ENCODE peak calls at places on chromosome 4, in five cellular contexts. One of them, this sample, is unnamed.

GRCh38 chr4:85474818-85475630 is at the start of gene ARHGAP24:
- DNase-seq in MM.1S: peak; percentile 93
- DNase-seq in neural progenitor cell: peak; percentile 94
- DNase-seq in GM23248: peak; percentile 96
- DNase-seq in SK-N-SH: peak; percentile 68
- DNase-seq in this sample: peak; percentile 95

GRCh38 chr4:75990129-75990528 is 616 bp downstream of the SDAD1 start:
- DNase-seq in MM.1S: peak; percentile 21
- DNase-seq in neural progenitor cell: peak; percentile 5
- DNase-seq in GM23248: peak; percentile 42
- DNase-seq in SK-N-SH: peak; percentile 22
- DNase-seq in this sample: no peak

GRCh38 chr4:155759372-155760252 is 791 bp downstream of the GUCY1B1 start:
- DNase-seq in MM.1S: peak; percentile 23
- DNase-seq in neural progenitor cell: peak; percentile 75
- DNase-seq in GM23248: peak; percentile 44
- DNase-seq in SK-N-SH: peak; percentile 84
- DNase-seq in this sample: peak; percentile 58

GRCh38 chr4:165826166-165826565 is 46.9 kb upstream of the TLL1 start:
- DNase-seq in MM.1S: no peak
- DNase-seq in neural progenitor cell: no peak
- DNase-seq in GM23248: no peak
- DNase-seq in SK-N-SH: no peak
- DNase-seq in this sample: no peak

GRCh38 chr4:11183358-11183745 is 245.3 kb downstream of the HS3ST1 start:
- DNase-seq in MM.1S: no peak
- DNase-seq in neural progenitor cell: no peak
- DNase-seq in GM23248: no peak
- DNase-seq in SK-N-SH: no peak
- DNase-seq in this sample: no peak

GRCh38 chr4:118586357-118586790 is 98.8 kb upstream of the METTL14 start:
- DNase-seq in MM.1S: no peak
- DNase-seq in neural progenitor cell: no peak
- DNase-seq in GM23248: peak; percentile 13
- DNase-seq in SK-N-SH: no peak
- DNase-seq in this sample: peak; percentile 22

GRCh38 chr4:108272566-108272965 is 103.8 kb upstream of the LEF1 start:
- DNase-seq in MM.1S: no peak
- DNase-seq in neural progenitor cell: no peak
- DNase-seq in GM23248: no peak
- DNase-seq in SK-N-SH: no peak
- DNase-seq in this sample: no peak

GRCh38 chr4:152936446-152937279 is 540 bp downstream of the FHDC1 start:
- DNase-seq in MM.1S: peak; percentile 12
- DNase-seq in neural progenitor cell: peak; percentile 71
- DNase-seq in GM23248: peak; percentile 62
- DNase-seq in SK-N-SH: peak; percentile 81
- DNase-seq in this sample: peak; percentile 91

GRCh38 chr4:98642991-98643426 is 15.4 kb downstream of the TSPAN5 start:
- DNase-seq in MM.1S: no peak
- DNase-seq in neural progenitor cell: no peak
- DNase-seq in GM23248: peak; percentile 62
- DNase-seq in SK-N-SH: no peak
- DNase-seq in this sample: no peak

GRCh38 chr4:128846063-128846462 is 36.6 kb downstream of the JADE1 start:
- DNase-seq in MM.1S: no peak
- DNase-seq in neural progenitor cell: no peak
- DNase-seq in GM23248: no peak
- DNase-seq in SK-N-SH: no peak
- DNase-seq in this sample: no peak

GRCh38 chr4:25925486-25926201 is 11.6 kb downstream of the SMIM20 start:
- DNase-seq in MM.1S: peak; percentile 49
- DNase-seq in neural progenitor cell: peak; percentile 65
- DNase-seq in GM23248: peak; percentile 70
- DNase-seq in SK-N-SH: peak; percentile 64
- DNase-seq in this sample: peak; percentile 76

GRCh38 chr4:122377352-122377751 is 1.5 kb upstream of the ADAD1 start:
- DNase-seq in MM.1S: no peak
- DNase-seq in neural progenitor cell: no peak
- DNase-seq in GM23248: no peak
- DNase-seq in SK-N-SH: no peak
- DNase-seq in this sample: no peak

GRCh38 chr4:145541266-145541770 is 59.7 kb downstream of the SMAD1 start:
- DNase-seq in MM.1S: no peak
- DNase-seq in neural progenitor cell: peak; percentile 21
- DNase-seq in GM23248: no peak
- DNase-seq in SK-N-SH: no peak
- DNase-seq in this sample: no peak

GRCh38 chr4:92231511-92231910 is 72.3 kb upstream of the GRID2 start:
- DNase-seq in MM.1S: no peak
- DNase-seq in neural progenitor cell: no peak
- DNase-seq in GM23248: no peak
- DNase-seq in SK-N-SH: no peak
- DNase-seq in this sample: no peak

GRCh38 chr4:80197132-80197573 is at the start of gene PRDM8:
- DNase-seq in MM.1S: no peak
- DNase-seq in neural progenitor cell: peak; percentile 78
- DNase-seq in GM23248: peak; percentile 61
- DNase-seq in SK-N-SH: peak; percentile 88
- DNase-seq in this sample: peak; percentile 52

GRCh38 chr4:60173718-60174117 is 1026.4 kb upstream of the ADGRL3 start:
- DNase-seq in MM.1S: no peak
- DNase-seq in neural progenitor cell: no peak
- DNase-seq in GM23248: no peak
- DNase-seq in SK-N-SH: no peak
- DNase-seq in this sample: no peak

GRCh38 chr4:47838445-47838844 is 578 bp upstream of the CORIN start:
- DNase-seq in MM.1S: no peak
- DNase-seq in neural progenitor cell: peak; percentile 26
- DNase-seq in GM23248: peak; percentile 16
- DNase-seq in SK-N-SH: no peak
- DNase-seq in this sample: peak; percentile 61

GRCh38 chr4:140286503-140286902 is 86.9 kb upstream of the SCOC start:
- DNase-seq in MM.1S: no peak
- DNase-seq in neural progenitor cell: no peak
- DNase-seq in GM23248: peak; percentile 89
- DNase-seq in SK-N-SH: peak; percentile 66
- DNase-seq in this sample: no peak

GRCh38 chr4:74109894-74110605 is 11.1 kb upstream of the CXCL2 start:
- DNase-seq in MM.1S: no peak
- DNase-seq in neural progenitor cell: no peak
- DNase-seq in GM23248: peak; percentile 97
- DNase-seq in SK-N-SH: no peak
- DNase-seq in this sample: no peak

GRCh38 chr4:162782778-162783507 is 383.7 kb downstream of the NAF1 start:
- DNase-seq in MM.1S: no peak
- DNase-seq in neural progenitor cell: no peak
- DNase-seq in GM23248: no peak
- DNase-seq in SK-N-SH: no peak
- DNase-seq in this sample: peak; percentile 33

GRCh38 chr4:186132577-186133277 is 28.2 kb downstream of the FAM149A start:
- DNase-seq in MM.1S: peak; percentile 26
- DNase-seq in neural progenitor cell: peak; percentile 77
- DNase-seq in GM23248: peak; percentile 14
- DNase-seq in SK-N-SH: no peak
- DNase-seq in this sample: peak; percentile 83

GRCh38 chr4:153623491-153623890 is 60.6 kb upstream of the TLR2 start:
- DNase-seq in MM.1S: peak; percentile 9
- DNase-seq in neural progenitor cell: no peak
- DNase-seq in GM23248: no peak
- DNase-seq in SK-N-SH: no peak
- DNase-seq in this sample: no peak

GRCh38 chr4:41678086-41678485 is 70.4 kb downstream of the PHOX2B start:
- DNase-seq in MM.1S: no peak
- DNase-seq in neural progenitor cell: no peak
- DNase-seq in GM23248: peak; percentile 52
- DNase-seq in SK-N-SH: no peak
- DNase-seq in this sample: no peak

GRCh38 chr4:89661490-89661889 is 175.5 kb downstream of the SNCA start:
- DNase-seq in MM.1S: no peak
- DNase-seq in neural progenitor cell: peak; percentile 29
- DNase-seq in GM23248: peak; percentile 41
- DNase-seq in SK-N-SH: no peak
- DNase-seq in this sample: peak; percentile 71

GRCh38 chr4:8294036-8294435 is 24.5 kb downstream of the HTRA3 start:
- DNase-seq in MM.1S: no peak
- DNase-seq in neural progenitor cell: no peak
- DNase-seq in GM23248: no peak
- DNase-seq in SK-N-SH: no peak
- DNase-seq in this sample: no peak

GRCh38 chr4:71184195-71184781 is 154.5 kb upstream of the SLC4A4 start:
- DNase-seq in MM.1S: peak; percentile 80
- DNase-seq in neural progenitor cell: peak; percentile 70
- DNase-seq in GM23248: peak; percentile 84
- DNase-seq in SK-N-SH: peak; percentile 48
- DNase-seq in this sample: peak; percentile 84

GRCh38 chr4:102478186-102478585 is 23.0 kb upstream of the NFKB1 start:
- DNase-seq in MM.1S: peak; percentile 10
- DNase-seq in neural progenitor cell: no peak
- DNase-seq in GM23248: no peak
- DNase-seq in SK-N-SH: no peak
- DNase-seq in this sample: peak; percentile 47

GRCh38 chr4:172153694-172154093 is 340.5 kb downstream of the GALNTL6 start:
- DNase-seq in MM.1S: no peak
- DNase-seq in neural progenitor cell: peak; percentile 84
- DNase-seq in GM23248: no peak
- DNase-seq in SK-N-SH: no peak
- DNase-seq in this sample: no peak

GRCh38 chr4:152972821-152973613 is 36.9 kb downstream of the FHDC1 start:
- DNase-seq in MM.1S: no peak
- DNase-seq in neural progenitor cell: no peak
- DNase-seq in GM23248: peak; percentile 94
- DNase-seq in SK-N-SH: no peak
- DNase-seq in this sample: no peak

GRCh38 chr4:17636696-17637351 is 22.4 kb downstream of the MED28 start:
- DNase-seq in MM.1S: peak; percentile 64
- DNase-seq in neural progenitor cell: peak; percentile 90
- DNase-seq in GM23248: peak; percentile 86
- DNase-seq in SK-N-SH: peak; percentile 92
- DNase-seq in this sample: peak; percentile 93

GRCh38 chr4:59517007-59517406 is 1683.1 kb upstream of the ADGRL3 start:
- DNase-seq in MM.1S: no peak
- DNase-seq in neural progenitor cell: no peak
- DNase-seq in GM23248: no peak
- DNase-seq in SK-N-SH: no peak
- DNase-seq in this sample: no peak

GRCh38 chr4:3746701-3747581 is 19.2 kb upstream of the ADRA2C start:
- DNase-seq in MM.1S: peak; percentile 45
- DNase-seq in neural progenitor cell: no peak
- DNase-seq in GM23248: no peak
- DNase-seq in SK-N-SH: no peak
- DNase-seq in this sample: no peak

GRCh38 chr4:18524667-18525066 is 503.1 kb upstream of the LCORL start:
- DNase-seq in MM.1S: no peak
- DNase-seq in neural progenitor cell: no peak
- DNase-seq in GM23248: no peak
- DNase-seq in SK-N-SH: no peak
- DNase-seq in this sample: no peak

DNA sequence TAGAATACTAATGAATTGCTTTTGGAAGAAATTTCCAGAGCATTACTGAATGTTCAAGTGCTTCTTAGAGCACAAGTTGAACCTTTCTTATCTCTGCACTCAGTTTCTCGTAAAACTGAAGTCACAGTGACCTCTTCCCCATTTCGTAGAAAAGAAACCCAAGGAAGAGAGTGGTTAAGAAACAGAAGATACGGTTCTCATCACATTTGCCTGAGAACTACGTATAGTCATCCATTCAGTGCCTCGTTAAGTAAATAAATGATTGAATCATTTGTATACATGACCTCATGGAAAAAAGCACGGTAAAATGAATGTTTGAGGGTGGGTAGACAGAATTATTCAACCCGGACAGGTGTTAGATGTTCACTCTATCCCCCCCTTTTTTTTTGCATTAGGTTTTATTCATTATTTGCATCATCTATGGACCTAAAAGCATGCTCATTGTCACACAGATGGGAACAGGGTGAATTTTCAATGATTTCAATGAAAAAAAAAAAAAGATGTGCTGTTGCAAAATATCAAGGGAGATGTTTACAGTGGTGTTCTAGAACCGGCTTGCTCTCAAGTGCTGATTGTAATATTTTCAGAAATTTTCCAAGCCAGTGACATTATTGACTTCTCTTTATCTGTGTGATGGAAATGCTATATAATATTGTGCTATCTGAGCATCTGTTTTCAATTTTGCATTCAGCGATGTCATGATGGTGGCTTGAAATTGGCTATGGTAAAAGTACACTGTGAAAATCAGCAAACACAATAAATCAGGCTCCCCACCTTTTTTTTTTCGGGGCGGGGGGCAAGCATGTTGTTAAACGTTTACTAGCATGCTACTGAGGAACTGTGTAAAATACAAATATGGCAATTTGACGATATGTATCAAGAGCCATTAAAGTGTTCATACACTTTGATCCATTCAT is 4.3 kb downstream of the RHOH start:
- DNase-seq in MM.1S: peak; percentile 40
- DNase-seq in neural progenitor cell: no peak
- DNase-seq in GM23248: no peak
- DNase-seq in SK-N-SH: peak; percentile 32
- DNase-seq in this sample: no peak
- H3K4me3 ChIP-seq in MM.1S: peak overlapping the region; percentile 83
- H3K4me3 ChIP-seq in neural progenitor cell: no peak overlapping the region
- H3K4me3 ChIP-seq in GM23248: no peak overlapping the region
- H3K4me3 ChIP-seq in SK-N-SH: no peak overlapping the region
- H3K4me3 ChIP-seq in this sample: no peak overlapping the region

GRCh38 chr4:96839441-96839840 is 999.5 kb downstream of the PDHA2 start:
- DNase-seq in MM.1S: no peak
- DNase-seq in neural progenitor cell: no peak
- DNase-seq in GM23248: no peak
- DNase-seq in SK-N-SH: no peak
- DNase-seq in this sample: no peak

DNA sequence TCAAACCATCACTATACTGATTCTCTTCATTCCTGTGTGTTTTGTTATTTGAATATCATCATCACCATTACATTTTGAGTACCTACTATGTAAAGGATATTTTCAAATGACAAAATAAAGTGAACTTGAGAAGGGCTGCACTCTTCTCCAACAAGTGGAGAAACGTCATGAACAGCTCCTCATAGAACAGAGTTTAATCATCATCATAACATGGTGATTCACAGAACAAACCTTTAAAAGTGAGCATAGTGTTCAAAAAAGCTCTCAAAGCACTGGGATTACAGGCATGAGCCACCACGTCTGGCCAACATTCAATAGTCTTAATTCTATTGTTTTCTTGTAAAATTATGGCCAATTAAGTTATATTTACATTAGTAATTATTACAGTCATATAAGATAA is 993.9 kb downstream of the PDHA2 start:
- DNase-seq in MM.1S: no peak
- DNase-seq in neural progenitor cell: no peak
- DNase-seq in GM23248: no peak
- DNase-seq in SK-N-SH: no peak
- DNase-seq in this sample: no peak
- TF ChIP-seq EZH2phosphoT487 in MM.1S: no peak
- TF ChIP-seq EZH2phosphoT487 in neural progenitor cell: no peak
- TF ChIP-seq EZH2phosphoT487 in GM23248: no peak
- TF ChIP-seq EZH2phosphoT487 in SK-N-SH: no peak
- TF ChIP-seq EZH2phosphoT487 in this sample: no peak

GRCh38 chr4:173319696-173320095 is 14.5 kb downstream of the HMGB2 start:
- DNase-seq in MM.1S: no peak
- DNase-seq in neural progenitor cell: no peak
- DNase-seq in GM23248: peak; percentile 65
- DNase-seq in SK-N-SH: no peak
- DNase-seq in this sample: no peak
- H3F3A ChIP-seq in MM.1S: peaks cover 9% of the 10 kb centered on the region
- H3F3A ChIP-seq in neural progenitor cell: peaks cover 3% of the 10 kb centered on the region
- H3F3A ChIP-seq in GM23248: peaks cover 11% of the 10 kb centered on the region
- H3F3A ChIP-seq in SK-N-SH: peaks cover 31% of the 10 kb centered on the region
- H3F3A ChIP-seq in this sample: no peaks in the 10 kb centered on the region

GRCh38 chr4:46390353-46391058 is 578 bp upstream of the GABRA2 start:
- DNase-seq in MM.1S: no peak
- DNase-seq in neural progenitor cell: peak; percentile 6
- DNase-seq in GM23248: no peak
- DNase-seq in SK-N-SH: no peak
- DNase-seq in this sample: peak; percentile 47
- H3K4me3 ChIP-seq in MM.1S: no peak overlapping the region
- H3K4me3 ChIP-seq in neural progenitor cell: peak overlapping the region; percentile 59
- H3K4me3 ChIP-seq in GM23248: no peak overlapping the region
- H3K4me3 ChIP-seq in SK-N-SH: no peak overlapping the region
- H3K4me3 ChIP-seq in this sample: peak overlapping the region; percentile 61